ENCODE peak calls at places on chromosomes 4 and X, in nine cellular contexts. One of them, this sample, is unnamed. For H3K4me1, the result is how much of the 10 kb centered on the place peaks cover.

GRCh38 chr4:121380448-121381147 is at the start of gene QRFPR:
- DNase-seq in mammary epithelial cell: peak
- DNase-seq in tibial nerve: no peak
- DNase-seq in lower lobe of right lung: no peak
- DNase-seq in psoas muscle: no peak
- DNase-seq in transverse colon: no peak
- DNase-seq in breast epithelium: no peak
- DNase-seq in right atrium auricular region: no peak
- DNase-seq in cardiac muscle cell: peak
- DNase-seq in this sample: no peak

GRCh38 chrX:93791304-93791703 is 117.3 kb downstream of the FAM133A start:
- DNase-seq in psoas muscle: no peak
- DNase-seq in mammary epithelial cell: no peak
- DNase-seq in cardiac muscle cell: no peak
- DNase-seq in breast epithelium: no peak
- DNase-seq in right atrium auricular region: no peak
- DNase-seq in transverse colon: no peak
- DNase-seq in tibial nerve: no peak
- DNase-seq in lower lobe of right lung: no peak
- DNase-seq in this sample: no peak

GRCh38 chr4:177052211-177052725 is 257.4 kb upstream of the NEIL3 start:
- DNase-seq in lower lobe of right lung: no peak
- DNase-seq in cardiac muscle cell: no peak
- DNase-seq in mammary epithelial cell: no peak
- DNase-seq in transverse colon: no peak
- DNase-seq in psoas muscle: no peak
- DNase-seq in breast epithelium: no peak
- DNase-seq in tibial nerve: no peak
- DNase-seq in right atrium auricular region: no peak
- DNase-seq in this sample: no peak

GRCh38 chr4:31365006-31365690 is 645.0 kb downstream of the PCDH7 start:
- DNase-seq in transverse colon: no peak
- DNase-seq in breast epithelium: no peak
- DNase-seq in lower lobe of right lung: no peak
- DNase-seq in psoas muscle: no peak
- DNase-seq in cardiac muscle cell: peak
- DNase-seq in right atrium auricular region: no peak
- DNase-seq in tibial nerve: no peak
- DNase-seq in mammary epithelial cell: no peak
- DNase-seq in this sample: no peak

GRCh38 chrX:7706032-7706431 is 136.9 kb upstream of the VCX start:
- DNase-seq in transverse colon: no peak
- DNase-seq in psoas muscle: no peak
- DNase-seq in cardiac muscle cell: no peak
- DNase-seq in mammary epithelial cell: no peak
- DNase-seq in lower lobe of right lung: no peak
- DNase-seq in breast epithelium: no peak
- DNase-seq in right atrium auricular region: no peak
- DNase-seq in tibial nerve: no peak
- DNase-seq in this sample: no peak

GRCh38 chr4:150136481-150136880 is 58.2 kb downstream of the DCLK2 start:
- DNase-seq in mammary epithelial cell: no peak
- DNase-seq in cardiac muscle cell: peak
- DNase-seq in breast epithelium: no peak
- DNase-seq in psoas muscle: no peak
- DNase-seq in transverse colon: no peak
- DNase-seq in tibial nerve: no peak
- DNase-seq in right atrium auricular region: no peak
- DNase-seq in lower lobe of right lung: no peak
- DNase-seq in this sample: no peak

GRCh38 chrX:133576876-133577275 is 161.6 kb upstream of the GPC4 start:
- DNase-seq in mammary epithelial cell: no peak
- DNase-seq in lower lobe of right lung: no peak
- DNase-seq in transverse colon: no peak
- DNase-seq in psoas muscle: no peak
- DNase-seq in right atrium auricular region: no peak
- DNase-seq in cardiac muscle cell: no peak
- DNase-seq in tibial nerve: no peak
- DNase-seq in breast epithelium: no peak
- DNase-seq in this sample: no peak

GRCh38 chr4:51830146-51830545 is 12.8 kb upstream of the DCUN1D4 start:
- DNase-seq in transverse colon: no peak
- DNase-seq in breast epithelium: no peak
- DNase-seq in right atrium auricular region: no peak
- DNase-seq in psoas muscle: no peak
- DNase-seq in tibial nerve: no peak
- DNase-seq in lower lobe of right lung: no peak
- DNase-seq in mammary epithelial cell: no peak
- DNase-seq in cardiac muscle cell: no peak
- DNase-seq in this sample: no peak

GRCh38 chrX:33086886-33087285 is 124.5 kb downstream of the DMD start:
- DNase-seq in breast epithelium: no peak
- DNase-seq in cardiac muscle cell: no peak
- DNase-seq in mammary epithelial cell: no peak
- DNase-seq in right atrium auricular region: no peak
- DNase-seq in transverse colon: no peak
- DNase-seq in psoas muscle: no peak
- DNase-seq in tibial nerve: no peak
- DNase-seq in lower lobe of right lung: no peak
- DNase-seq in this sample: no peak

GRCh38 chr4:103994059-103994458 is 274.3 kb upstream of the TACR3 start:
- DNase-seq in breast epithelium: no peak
- DNase-seq in tibial nerve: no peak
- DNase-seq in cardiac muscle cell: peak
- DNase-seq in psoas muscle: no peak
- DNase-seq in lower lobe of right lung: no peak
- DNase-seq in transverse colon: no peak
- DNase-seq in right atrium auricular region: no peak
- DNase-seq in mammary epithelial cell: peak
- DNase-seq in this sample: no peak

GRCh38 chr4:72418458-72418857 is 150.6 kb downstream of the ADAMTS3 start:
- DNase-seq in lower lobe of right lung: no peak
- DNase-seq in transverse colon: no peak
- DNase-seq in mammary epithelial cell: peak
- DNase-seq in breast epithelium: no peak
- DNase-seq in tibial nerve: peak
- DNase-seq in right atrium auricular region: no peak
- DNase-seq in cardiac muscle cell: peak
- DNase-seq in psoas muscle: peak
- DNase-seq in this sample: no peak

GRCh38 chr4:158823461-158823873 is 54.6 kb downstream of the FNIP2 start:
- DNase-seq in lower lobe of right lung: no peak
- DNase-seq in breast epithelium: no peak
- DNase-seq in psoas muscle: no peak
- DNase-seq in cardiac muscle cell: peak
- DNase-seq in transverse colon: no peak
- DNase-seq in tibial nerve: no peak
- DNase-seq in right atrium auricular region: no peak
- DNase-seq in mammary epithelial cell: no peak
- DNase-seq in this sample: peak

GRCh38 chr4:158818595-158818994 is 49.8 kb downstream of the FNIP2 start:
- DNase-seq in tibial nerve: no peak
- DNase-seq in lower lobe of right lung: no peak
- DNase-seq in breast epithelium: no peak
- DNase-seq in transverse colon: no peak
- DNase-seq in cardiac muscle cell: no peak
- DNase-seq in mammary epithelial cell: no peak
- DNase-seq in psoas muscle: no peak
- DNase-seq in right atrium auricular region: no peak
- DNase-seq in this sample: no peak

GRCh38 chr4:158819942-158820786 is 51.3 kb downstream of the FNIP2 start:
- DNase-seq in lower lobe of right lung: no peak
- DNase-seq in cardiac muscle cell: no peak
- DNase-seq in tibial nerve: no peak
- DNase-seq in breast epithelium: no peak
- DNase-seq in transverse colon: no peak
- DNase-seq in right atrium auricular region: no peak
- DNase-seq in psoas muscle: no peak
- DNase-seq in mammary epithelial cell: no peak
- DNase-seq in this sample: no peak

GRCh38 chr4:158822348-158822747 is 53.5 kb downstream of the FNIP2 start:
- DNase-seq in transverse colon: no peak
- DNase-seq in psoas muscle: no peak
- DNase-seq in lower lobe of right lung: no peak
- DNase-seq in cardiac muscle cell: no peak
- DNase-seq in right atrium auricular region: no peak
- DNase-seq in mammary epithelial cell: no peak
- DNase-seq in tibial nerve: no peak
- DNase-seq in breast epithelium: no peak
- DNase-seq in this sample: no peak

GRCh38 chr4:158821228-158822009 is 52.6 kb downstream of the FNIP2 start:
- DNase-seq in transverse colon: no peak
- DNase-seq in cardiac muscle cell: no peak
- DNase-seq in tibial nerve: no peak
- DNase-seq in right atrium auricular region: no peak
- DNase-seq in breast epithelium: no peak
- DNase-seq in mammary epithelial cell: no peak
- DNase-seq in lower lobe of right lung: no peak
- DNase-seq in psoas muscle: no peak
- DNase-seq in this sample: no peak
- H3K4me1 ChIP-seq in transverse colon: half or more
- H3K4me1 ChIP-seq in cardiac muscle cell: half or more
- H3K4me1 ChIP-seq in tibial nerve: half or more
- H3K4me1 ChIP-seq in right atrium auricular region: under half
- H3K4me1 ChIP-seq in breast epithelium: under half
- H3K4me1 ChIP-seq in mammary epithelial cell: under half
- H3K4me1 ChIP-seq in lower lobe of right lung: half or more
- H3K4me1 ChIP-seq in psoas muscle: half or more
- H3K4me1 ChIP-seq in this sample: half or more

GRCh38 chr4:70802923-70803605 is 36.6 kb downstream of the GRSF1 start:
- DNase-seq in breast epithelium: no peak
- DNase-seq in cardiac muscle cell: no peak
- DNase-seq in mammary epithelial cell: no peak
- DNase-seq in right atrium auricular region: no peak
- DNase-seq in psoas muscle: no peak
- DNase-seq in tibial nerve: no peak
- DNase-seq in transverse colon: no peak
- DNase-seq in lower lobe of right lung: no peak
- DNase-seq in this sample: no peak

DNA sequence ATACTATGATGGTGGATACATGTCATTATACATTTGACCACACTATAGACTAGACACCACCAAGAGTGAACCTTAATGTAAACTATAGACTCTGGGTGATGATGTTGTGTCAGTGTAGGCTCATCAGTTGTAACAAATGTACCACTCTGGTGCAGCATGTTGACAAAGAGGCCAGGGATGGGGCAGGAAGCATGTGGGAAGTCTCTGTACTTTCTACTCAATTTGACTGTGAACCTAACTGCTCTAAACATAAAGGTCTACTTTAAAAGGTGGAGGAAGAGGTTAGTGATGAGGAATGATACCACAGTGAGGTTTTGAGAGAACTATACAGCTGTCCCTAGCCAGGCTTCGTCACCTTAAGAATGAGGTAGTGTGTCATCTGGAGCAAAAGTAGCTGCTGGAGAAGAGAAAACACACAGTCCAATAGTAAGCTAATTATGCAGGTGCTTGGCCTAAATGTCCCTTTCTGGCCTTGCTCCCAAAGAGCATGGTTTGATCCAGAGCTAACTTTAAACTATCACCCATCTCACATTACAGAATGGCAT is 38.4 kb downstream of the GRSF1 start:
- DNase-seq in mammary epithelial cell: no peak
- DNase-seq in lower lobe of right lung: no peak
- DNase-seq in cardiac muscle cell: no peak
- DNase-seq in breast epithelium: no peak
- DNase-seq in transverse colon: no peak
- DNase-seq in right atrium auricular region: no peak
- DNase-seq in tibial nerve: no peak
- DNase-seq in psoas muscle: no peak
- DNase-seq in this sample: no peak
- H3K4me3 ChIP-seq in mammary epithelial cell: no peak
- H3K4me3 ChIP-seq in lower lobe of right lung: no peak
- H3K4me3 ChIP-seq in cardiac muscle cell: no peak
- H3K4me3 ChIP-seq in breast epithelium: no peak
- H3K4me3 ChIP-seq in transverse colon: no peak
- H3K4me3 ChIP-seq in right atrium auricular region: no peak
- H3K4me3 ChIP-seq in tibial nerve: no peak
- H3K4me3 ChIP-seq in psoas muscle: no peak
- H3K4me3 ChIP-seq in this sample: no peak

DNA sequence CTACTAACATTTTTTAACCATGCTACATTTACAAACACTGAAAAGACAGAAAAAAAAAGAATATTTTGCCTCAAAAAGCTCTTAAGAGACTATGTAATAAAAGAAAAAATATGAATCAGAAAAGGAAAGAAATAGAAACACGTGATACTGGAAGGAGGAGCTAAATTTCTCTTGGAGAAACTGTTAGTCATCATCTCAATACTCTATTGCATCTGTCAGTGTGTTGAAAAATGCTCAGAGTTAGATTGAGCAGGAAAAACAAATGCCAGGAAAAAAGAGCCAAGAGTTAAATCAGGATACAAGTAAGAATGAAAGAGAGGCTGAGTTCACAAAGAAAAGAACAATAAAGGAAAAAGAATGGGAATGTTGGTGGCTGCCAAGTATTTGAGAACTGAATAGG is 2.6 kb downstream of the RAB28 start:
- DNase-seq in mammary epithelial cell: peak
- DNase-seq in tibial nerve: no peak
- DNase-seq in breast epithelium: no peak
- DNase-seq in psoas muscle: no peak
- DNase-seq in lower lobe of right lung: no peak
- DNase-seq in transverse colon: no peak
- DNase-seq in cardiac muscle cell: peak
- DNase-seq in right atrium auricular region: no peak
- DNase-seq in this sample: no peak
- H3K4me1 ChIP-seq in mammary epithelial cell: under half
- H3K4me1 ChIP-seq in tibial nerve: under half
- H3K4me1 ChIP-seq in breast epithelium: under half
- H3K4me1 ChIP-seq in psoas muscle: under half
- H3K4me1 ChIP-seq in lower lobe of right lung: under half
- H3K4me1 ChIP-seq in transverse colon: under half
- H3K4me1 ChIP-seq in cardiac muscle cell: under half
- H3K4me1 ChIP-seq in right atrium auricular region: under half
- H3K4me1 ChIP-seq in this sample: under half

GRCh38 chr4:15690020-15690809 is 8.6 kb downstream of the FAM200B start:
- DNase-seq in mammary epithelial cell: peak
- DNase-seq in transverse colon: no peak
- DNase-seq in psoas muscle: no peak
- DNase-seq in tibial nerve: no peak
- DNase-seq in lower lobe of right lung: no peak
- DNase-seq in cardiac muscle cell: peak
- DNase-seq in right atrium auricular region: no peak
- DNase-seq in breast epithelium: no peak
- DNase-seq in this sample: no peak

GRCh38 chr4:15691346-15692140 is 9.9 kb downstream of the FAM200B start:
- DNase-seq in tibial nerve: no peak
- DNase-seq in lower lobe of right lung: no peak
- DNase-seq in mammary epithelial cell: peak
- DNase-seq in right atrium auricular region: no peak
- DNase-seq in transverse colon: no peak
- DNase-seq in cardiac muscle cell: peak
- DNase-seq in psoas muscle: no peak
- DNase-seq in breast epithelium: no peak
- DNase-seq in this sample: no peak

GRCh38 chr4:15688056-15688455 is 6.4 kb downstream of the FAM200B start:
- DNase-seq in transverse colon: no peak
- DNase-seq in breast epithelium: no peak
- DNase-seq in tibial nerve: no peak
- DNase-seq in right atrium auricular region: no peak
- DNase-seq in cardiac muscle cell: no peak
- DNase-seq in mammary epithelial cell: no peak
- DNase-seq in psoas muscle: no peak
- DNase-seq in lower lobe of right lung: no peak
- DNase-seq in this sample: no peak

GRCh38 chr4:15694431-15694830 is 8.4 kb upstream of the BST1 start:
- DNase-seq in breast epithelium: no peak
- DNase-seq in mammary epithelial cell: peak
- DNase-seq in lower lobe of right lung: no peak
- DNase-seq in tibial nerve: no peak
- DNase-seq in psoas muscle: no peak
- DNase-seq in cardiac muscle cell: no peak
- DNase-seq in right atrium auricular region: no peak
- DNase-seq in transverse colon: no peak
- DNase-seq in this sample: no peak

GRCh38 chr4:15689540-15689939 is 7.9 kb downstream of the FAM200B start:
- DNase-seq in cardiac muscle cell: peak
- DNase-seq in psoas muscle: no peak
- DNase-seq in right atrium auricular region: no peak
- DNase-seq in tibial nerve: no peak
- DNase-seq in breast epithelium: no peak
- DNase-seq in transverse colon: no peak
- DNase-seq in lower lobe of right lung: no peak
- DNase-seq in mammary epithelial cell: no peak
- DNase-seq in this sample: no peak
- H3K4me3 ChIP-seq in cardiac muscle cell: no peak
- H3K4me3 ChIP-seq in psoas muscle: no peak
- H3K4me3 ChIP-seq in right atrium auricular region: no peak
- H3K4me3 ChIP-seq in tibial nerve: no peak
- H3K4me3 ChIP-seq in breast epithelium: no peak
- H3K4me3 ChIP-seq in transverse colon: no peak
- H3K4me3 ChIP-seq in lower lobe of right lung: no peak
- H3K4me3 ChIP-seq in mammary epithelial cell: no peak
- H3K4me3 ChIP-seq in this sample: no peak

This sample was measured in gastrocnemius medialis.